ENCODE peak calls at places on chromosomes 16 and 17, in four cellular contexts. G is AG04450, A is A549, J is A673. B is an unnamed sample. For H3K9me3, the result is how much of the 10 kb centered on the place peaks cover.

GRCh38 chr17:62592305-62593099 is 35.0 kb upstream of the MRC2 start:
- DNase-seq in G (no peak), A (peak), J (peak), B (no peak)

GRCh38 chr17:32828822-32829221 is 48.1 kb downstream of the MYO1D start:
- DNase-seq in G (no peak), A (no peak), J (no peak), B (no peak)

GRCh38 chr17:73232587-73233373 is 28.9 kb downstream of the CPSF4L start:
- DNase-seq in G (no peak), A (peak), J (peak), B (peak)

GRCh38 chr16:89697161-89697615 is 4.3 kb downstream of the SPATA2L start:
- DNase-seq in G (no peak), A (no peak), J (no peak), B (no peak)

GRCh38 chr17:49031965-49032928 is 35.1 kb downstream of the IGF2BP1 start:
- DNase-seq in G (peak), A (peak), J (peak), B (no peak)

GRCh38 chr16:20865420-20866126 is 34.6 kb downstream of the DCUN1D3 start:
- DNase-seq in G (no peak), A (peak), J (no peak), B (no peak)

GRCh38 chr16:67206838-67207115 is 7.8 kb downstream of the ELMO3 start:
- DNase-seq in G (no peak), A (no peak), J (no peak), B (no peak)

GRCh38 chr17:31067699-31068184 is 27.0 kb upstream of the NF1 start:
- DNase-seq in G (peak), A (peak), J (peak), B (no peak)

GRCh38 chr17:70084476-70084875 is 9.5 kb downstream of the KCNJ16 start:
- DNase-seq in G (no peak), A (no peak), J (no peak), B (no peak)

GRCh38 chr17:64448665-64449512 is at the start of gene MILR1:
- DNase-seq in G (peak), A (peak), J (no peak), B (no peak)

GRCh38 chr17:42067371-42068180 is 17.2 kb upstream of the C17orf113 start:
- DNase-seq in G (no peak), A (peak), J (peak), B (peak)

GRCh38 chr16:11155284-11155806 is 100.7 kb downstream of the SOCS1 start:
- DNase-seq in G (peak), A (no peak), J (no peak), B (no peak)

GRCh38 chr17:40778466-40778865 is 3.9 kb downstream of the KRT27 start:
- DNase-seq in G (no peak), A (no peak), J (no peak), B (no peak)

GRCh38 chr17:17713839-17714238 is 32.6 kb downstream of the RAI1 start:
- DNase-seq in G (no peak), A (no peak), J (no peak), B (peak)
- H3K27ac ChIP-seq in G (peak), A (peak), J (peak), B (no peak)

DNA sequence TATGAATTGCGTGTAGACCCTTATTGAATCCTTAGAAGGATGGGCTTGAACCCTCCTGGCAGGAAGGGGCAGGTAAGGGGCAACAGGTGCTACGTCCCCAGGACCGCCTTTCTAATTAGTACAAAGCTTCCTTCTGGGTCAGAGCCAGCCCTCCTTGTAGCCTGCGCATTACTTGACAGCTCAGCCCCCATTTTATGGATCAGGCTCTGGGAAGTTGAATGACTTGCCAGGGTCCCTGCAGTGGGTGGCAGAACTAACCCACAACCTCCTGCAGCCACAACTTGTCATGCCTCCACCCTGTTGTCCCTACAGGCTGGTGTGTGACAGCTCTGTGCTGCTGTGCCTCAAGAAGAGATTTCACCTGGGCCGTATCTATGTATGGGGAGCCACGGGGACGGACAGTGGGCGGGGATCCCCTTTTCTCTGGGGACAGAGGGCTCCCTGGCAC is 2.7 kb downstream of the MYO15B start:
- DNase-seq in G (no peak), A (no peak), J (no peak), B (no peak)
- H3K4me3 ChIP-seq in G (no peak), A (no peak), J (peak), B (no peak)

GRCh38 chr16:84929421-84930297 is 81.7 kb downstream of the ZDHHC7 start:
- DNase-seq in G (no peak), A (no peak), J (no peak), B (no peak)

GRCh38 chr16:84927621-84928591 is 83.4 kb downstream of the ZDHHC7 start:
- DNase-seq in G (no peak), A (no peak), J (no peak), B (peak)

GRCh38 chr16:84931107-84931494 is 80.2 kb downstream of the ZDHHC7 start:
- DNase-seq in G (no peak), A (no peak), J (no peak), B (no peak)

GRCh38 chr16:84930298-84931106 is 80.8 kb downstream of the ZDHHC7 start:
- DNase-seq in G (no peak), A (no peak), J (no peak), B (no peak)

DNA sequence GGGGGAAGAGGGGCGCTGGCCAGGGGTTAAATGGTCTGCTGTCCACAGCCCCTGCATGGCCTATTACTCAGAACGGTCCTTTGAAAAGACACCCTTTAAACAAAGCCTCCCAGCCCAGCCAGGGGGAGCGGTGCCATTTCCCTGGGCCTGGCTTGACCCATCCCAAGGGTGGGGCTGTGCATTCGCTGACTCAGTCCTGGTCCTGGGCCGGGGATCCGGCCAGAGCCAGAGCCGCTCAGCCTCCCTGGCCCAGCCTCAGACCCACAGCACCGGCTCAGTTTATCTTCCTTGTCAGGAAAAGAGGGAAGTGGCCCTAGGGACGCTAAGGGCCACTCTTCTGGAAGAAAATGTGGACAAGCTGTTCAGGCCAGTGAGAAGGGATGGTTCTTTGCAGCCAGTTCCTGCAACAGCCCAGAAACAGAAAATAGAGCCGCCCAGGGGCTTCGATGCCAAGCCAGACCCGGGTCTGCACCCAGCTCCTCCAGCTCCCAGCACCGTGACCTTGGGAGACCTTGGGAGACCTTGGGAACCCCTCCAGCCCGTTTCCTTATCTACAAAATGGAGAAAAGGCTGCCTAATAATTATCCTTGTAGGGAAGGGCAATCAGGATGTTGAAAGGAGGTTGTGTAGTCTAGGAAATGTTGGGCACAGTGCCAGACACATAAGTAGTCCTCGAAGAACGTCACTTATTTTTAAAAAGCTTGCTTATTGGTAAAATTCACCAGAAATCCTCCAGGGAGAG is 82.5 kb downstream of the ZDHHC7 start:
- DNase-seq in G (no peak), A (no peak), J (no peak), B (peak)
- H3K9me3 ChIP-seq in G (under half), A (under half), J (under half), B (under half)

GRCh38 chr17:58007781-58008706 is 998 bp upstream of the SRSF1 start:
- DNase-seq in G (no peak), A (no peak), J (no peak), B (no peak)
- H3K27ac ChIP-seq in G (peak), A (peak), J (peak), B (peak)

DNA sequence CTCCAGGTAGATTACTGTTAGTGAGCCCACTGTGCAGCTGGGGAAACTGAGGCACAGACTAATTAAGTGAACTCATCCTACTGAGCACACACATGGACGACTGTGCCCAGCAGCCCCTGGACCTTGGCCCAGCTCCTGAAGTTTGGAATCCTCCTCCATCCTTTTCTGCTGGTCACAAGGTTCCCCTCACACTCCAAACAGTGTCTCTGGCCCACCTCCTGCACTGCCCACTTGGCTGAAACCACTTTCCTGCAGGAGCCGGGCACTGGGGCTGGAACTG is 3.6 kb downstream of the RHBDF2 start:
- DNase-seq in G (no peak), A (no peak), J (no peak), B (no peak)
- H3K4me3 ChIP-seq in G (peak), A (peak), J (no peak), B (no peak)

DNA sequence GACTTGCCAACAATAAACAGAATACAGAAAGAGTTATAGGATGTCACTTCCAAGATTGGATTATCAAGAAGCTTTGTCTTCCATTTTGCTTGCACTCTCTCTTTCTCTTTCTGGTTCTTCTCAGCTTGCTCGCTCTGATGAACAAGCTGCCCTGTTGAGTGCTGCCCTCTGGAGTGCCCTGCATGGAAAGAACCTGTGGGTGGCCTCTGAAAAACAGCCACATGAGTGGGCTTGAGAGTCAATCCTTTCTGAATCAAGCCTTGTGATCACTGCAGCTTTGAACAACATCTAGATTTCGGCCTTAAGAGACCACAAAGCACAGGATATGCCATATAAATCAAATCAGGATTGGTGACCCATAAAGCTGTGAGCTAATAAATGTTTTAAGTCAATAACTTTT is 185.1 kb downstream of the KIF2B start:
- DNase-seq in G (no peak), A (no peak), J (no peak), B (no peak)
- H3K9me3 ChIP-seq in G (under half), A (under half), J (under half), B (under half)

GRCh38 chr17:56979091-56979480 is 1.2 kb downstream of the SCPEP1 start:
- DNase-seq in G (no peak), A (no peak), J (no peak), B (no peak)
- H3K27ac ChIP-seq in G (no peak), A (no peak), J (no peak), B (no peak)

GRCh38 chr17:58692239-58693055 is at the start of gene RAD51C:
- DNase-seq in G (peak), A (peak), J (peak), B (peak)

GRCh38 chr17:58694302-58694701 is 1.9 kb downstream of the RAD51C start:
- DNase-seq in G (no peak), A (no peak), J (no peak), B (no peak)

GRCh38 chr17:58693208-58693607 is 806 bp downstream of the RAD51C start:
- DNase-seq in G (no peak), A (no peak), J (no peak), B (no peak)

GRCh38 chr17:58694826-58695225 is 2.4 kb downstream of the RAD51C start:
- DNase-seq in G (no peak), A (no peak), J (no peak), B (no peak)

GRCh38 chr17:58693751-58694150 is 1.3 kb downstream of the RAD51C start:
- DNase-seq in G (no peak), A (no peak), J (no peak), B (no peak)
- H3K4me3 ChIP-seq in G (no peak), A (peak), J (peak), B (no peak)

GRCh38 chr16:35559911-35560636 is 2100.7 kb downstream of the TP53TG3F start:
- DNase-seq in G (no peak), A (no peak), J (no peak), B (no peak)

GRCh38 chr16:35562471-35562870 is 2103.1 kb downstream of the TP53TG3F start:
- DNase-seq in G (no peak), A (no peak), J (no peak), B (no peak)

GRCh38 chr16:35560637-35560984 is 2101.2 kb downstream of the TP53TG3F start:
- DNase-seq in G (no peak), A (no peak), J (no peak), B (no peak)

GRCh38 chr16:35562919-35563318 is 2103.5 kb downstream of the TP53TG3F start:
- DNase-seq in G (no peak), A (no peak), J (no peak), B (no peak)

GRCh38 chr16:35561346-35561745 is 2101.9 kb downstream of the TP53TG3F start:
- DNase-seq in G (no peak), A (no peak), J (no peak), B (no peak)
- H3K9me3 ChIP-seq in G (under half), A (under half), J (under half), B (under half)

B was measured in aorta.